ENCODE peak calls at places on chromosomes 5 and 9, in four cellular contexts. L is SJSA1, H is heart left ventricle, J is spleen. Z is an unnamed sample.

GRCh38 chr9:25418974-25419373 is 259.3 kb downstream of the TUSC1 start:
- DNase-seq in L (no peak), H (no peak), J (no peak), Z (no peak)

GRCh38 chr5:133907075-133907474 is 61.4 kb downstream of the C5orf15 start:
- DNase-seq in L (no peak), H (peak; percentile 79), J (no peak), Z (no peak)

GRCh38 chr5:142466195-142466951 is 141.6 kb upstream of the SPRY4 start:
- DNase-seq in L (no peak), H (no peak), J (no peak), Z (no peak)

GRCh38 chr5:179772355-179772754 is 21.4 kb upstream of the LTC4S start:
- DNase-seq in L (no peak), H (no peak), J (peak; percentile 4), Z (no peak)

GRCh38 chr5:154967419-154968024 is 26.6 kb downstream of the MRPL22 start:
- DNase-seq in L (no peak), H (no peak), J (no peak), Z (peak; percentile 2)

GRCh38 chr9:106697799-106698591 is 165.0 kb upstream of the ZNF462 start:
- DNase-seq in L (peak; percentile 75), H (peak; percentile 86), J (peak; percentile 72), Z (no peak)

GRCh38 chr5:2353871-2354440 is 397.5 kb downstream of the IRX2 start:
- DNase-seq in L (peak; percentile 37), H (no peak), J (no peak), Z (no peak)

GRCh38 chr9:115022760-115023434 is 92.5 kb upstream of the TNFSF8 start:
- DNase-seq in L (peak; percentile 49), H (no peak), J (no peak), Z (no peak)

GRCh38 chr9:6739218-6739617 is 18.6 kb upstream of the KDM4C start:
- DNase-seq in L (no peak), H (no peak), J (no peak), Z (no peak)

GRCh38 chr5:40409600-40409999 is 270.1 kb upstream of the PTGER4 start:
- DNase-seq in L (no peak), H (peak; percentile 33), J (peak; percentile 79), Z (no peak)

GRCh38 chr9:101376117-101376866 is 8.5 kb downstream of the BAAT start:
- DNase-seq in L (peak; percentile 46), H (peak; percentile 28), J (no peak), Z (no peak)

DNA sequence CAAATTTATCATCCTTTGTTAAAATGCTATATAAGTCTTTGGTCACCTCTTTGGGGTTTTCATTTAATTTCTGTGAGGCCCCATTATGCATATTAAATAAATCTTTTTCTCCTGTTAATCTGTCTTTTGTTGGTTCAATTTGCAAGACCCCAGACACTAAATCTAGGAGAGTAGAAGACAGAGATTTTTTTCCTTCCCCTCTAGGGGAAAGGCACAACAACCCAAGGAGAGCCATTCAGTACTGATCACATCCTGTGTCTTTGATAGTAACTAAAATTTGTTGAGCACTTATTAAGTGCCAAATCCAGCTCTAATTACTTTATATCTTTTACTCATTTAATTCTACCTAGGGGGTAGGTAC is 74.4 kb downstream of the ALDH7A1 start:
- DNase-seq in L (no peak), H (no peak), J (no peak), Z (no peak)
- H3K27ac ChIP-seq in L (no peak overlapping the region), H (peak overlapping the region; percentile 83), J (peak overlapping the region; percentile 62), Z (no peak overlapping the region)

DNA sequence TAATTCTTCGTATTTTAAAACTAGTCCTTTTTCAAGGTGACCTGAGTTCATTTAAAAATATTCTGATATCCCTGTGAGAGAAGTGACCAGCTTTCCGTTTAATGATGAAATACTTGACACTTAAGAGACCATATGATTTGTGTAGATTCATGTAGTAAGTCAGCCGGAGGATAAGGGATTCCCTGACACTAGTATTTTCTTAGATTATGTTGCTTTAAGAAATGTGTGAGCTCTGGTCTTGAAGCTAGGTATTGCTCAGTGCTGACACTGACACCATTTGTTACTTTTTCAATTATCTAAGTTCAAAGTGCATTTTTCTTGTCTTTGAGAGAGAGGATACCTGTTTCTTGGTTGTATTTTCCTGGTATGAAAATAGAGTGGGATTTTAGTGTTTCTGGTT is 4.2 kb downstream of the NIPBL start:
- DNase-seq in L (no peak), H (no peak), J (no peak), Z (no peak)
- H3K4me3 ChIP-seq in L (no peak overlapping the region), H (no peak overlapping the region), J (no peak overlapping the region), Z (no peak overlapping the region)

GRCh38 chr5:119322312-119322947 is 33.4 kb upstream of the TNFAIP8 start:
- DNase-seq in L (no peak), H (no peak), J (no peak), Z (no peak)
- H3K4me1 ChIP-seq in L (peaks cover 37% of the 10 kb centered on the region), H (peaks cover 13% of the 10 kb centered on the region), J (peaks cover 100% of the 10 kb centered on the region), Z (peaks cover 10% of the 10 kb centered on the region)

GRCh38 chr9:14212697-14213420 is 101.1 kb downstream of the NFIB start:
- DNase-seq in L (no peak), H (no peak), J (no peak), Z (no peak)

GRCh38 chr9:14211564-14211963 is 102.4 kb downstream of the NFIB start:
- DNase-seq in L (no peak), H (no peak), J (no peak), Z (no peak)

GRCh38 chr9:14213504-14213903 is 100.4 kb downstream of the NFIB start:
- DNase-seq in L (no peak), H (no peak), J (no peak), Z (no peak)

GRCh38 chr9:14210428-14210827 is 103.5 kb downstream of the NFIB start:
- DNase-seq in L (no peak), H (no peak), J (no peak), Z (no peak)

GRCh38 chr9:14212116-14212515 is 101.8 kb downstream of the NFIB start:
- DNase-seq in L (no peak), H (no peak), J (no peak), Z (no peak)
- H3K27ac ChIP-seq in L (no peak overlapping the region), H (no peak overlapping the region), J (no peak overlapping the region), Z (no peak overlapping the region)

GRCh38 chr9:130448035-130448624 is 3.4 kb downstream of the ASS1 start:
- DNase-seq in L (no peak), H (no peak), J (no peak), Z (no peak)
- H3K4me3 ChIP-seq in L (no peak overlapping the region), H (no peak overlapping the region), J (no peak overlapping the region), Z (no peak overlapping the region)

DNA sequence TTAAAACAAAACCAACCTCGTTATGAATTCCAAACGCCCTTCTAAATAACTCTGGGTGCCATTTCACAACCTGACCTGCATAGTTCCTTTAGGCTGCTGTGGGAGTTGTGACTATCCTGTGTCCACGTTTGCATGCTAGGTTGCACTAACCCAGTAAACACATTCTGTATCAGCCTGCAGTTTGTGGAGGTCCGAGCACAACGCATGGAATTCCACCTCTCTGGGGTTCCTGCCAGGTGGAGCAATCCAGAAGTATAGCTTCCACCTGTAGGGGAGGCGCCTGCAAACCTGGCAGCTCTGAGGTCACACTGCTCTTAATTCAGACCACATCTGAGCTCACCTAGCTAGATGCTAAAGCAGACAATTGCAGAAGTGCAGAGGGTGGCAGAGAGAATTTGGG is 57.2 kb downstream of the MARCHF3 start:
- DNase-seq in L (no peak), H (no peak), J (peak; percentile 69), Z (no peak)
- H3K4me1 ChIP-seq in L (no peaks in the 10 kb centered on the region), H (peaks cover 37% of the 10 kb centered on the region), J (peaks cover 66% of the 10 kb centered on the region), Z (peaks cover 3% of the 10 kb centered on the region)

DNA sequence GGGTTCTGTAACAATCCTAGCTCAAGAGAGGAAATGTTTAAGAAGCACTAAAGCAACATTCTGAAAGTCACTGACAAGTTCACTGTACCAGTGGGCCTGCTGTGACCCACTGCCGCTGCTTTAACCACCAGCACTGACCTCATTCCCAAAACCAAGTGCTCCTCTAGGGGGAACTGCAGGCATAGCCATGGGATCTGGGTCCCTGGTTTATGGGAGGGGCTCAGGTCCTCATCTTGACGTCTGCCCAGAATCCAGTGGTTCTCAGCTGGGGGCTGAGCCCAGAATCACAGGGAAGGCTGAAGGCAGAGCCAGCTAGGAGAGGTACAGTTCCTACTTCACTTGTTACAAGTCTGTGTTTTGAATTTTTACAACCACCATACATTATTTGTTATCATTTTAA is 36.1 kb upstream of the SLC2A8 start:
- DNase-seq in L (no peak), H (no peak), J (no peak), Z (peak; percentile 31)
- H3K27ac ChIP-seq in L (no peak overlapping the region), H (no peak overlapping the region), J (no peak overlapping the region), Z (no peak overlapping the region)

DNA sequence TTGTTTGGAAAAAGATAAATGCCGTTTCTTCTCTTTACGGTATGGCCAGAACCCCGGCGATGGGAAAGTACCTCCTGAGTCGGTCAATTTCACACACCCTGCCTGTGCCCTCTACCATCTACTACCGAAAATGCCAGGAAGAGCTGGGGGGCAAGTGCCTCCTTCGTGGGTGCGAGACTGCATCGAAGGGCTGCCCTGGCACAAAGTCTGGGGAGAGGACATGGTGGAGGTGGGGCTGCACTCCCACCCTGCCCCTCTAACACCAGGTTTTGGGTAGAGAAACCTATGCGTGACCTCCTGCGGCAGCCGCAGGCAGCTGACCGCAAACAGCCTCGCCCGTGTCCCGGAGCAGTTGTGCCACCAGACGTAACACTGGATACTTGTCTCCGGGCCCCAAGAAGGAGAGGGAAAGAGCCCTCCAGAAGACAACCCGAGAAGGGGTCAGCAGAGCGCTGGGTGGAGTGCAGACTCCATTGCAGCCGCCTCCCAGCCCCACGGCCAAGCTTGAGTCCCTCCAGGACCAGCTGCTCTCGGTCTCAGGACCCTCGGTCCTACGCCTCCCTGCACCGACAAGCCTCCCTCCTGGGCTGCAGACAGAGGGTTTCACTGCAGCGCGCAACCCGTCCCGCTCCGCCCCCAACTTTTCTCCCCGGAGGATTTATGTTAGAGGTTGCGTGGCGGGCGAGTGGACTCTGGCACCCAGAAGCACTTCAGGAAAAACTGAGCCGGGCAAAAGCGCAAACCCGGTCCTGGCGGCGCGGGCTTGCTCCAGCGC is 823 bp upstream of the PRDM6 start:
- DNase-seq in L (no peak), H (no peak), J (no peak), Z (no peak)
- H3K4me3 ChIP-seq in L (peak overlapping the region; percentile 78), H (peak overlapping the region; percentile 49), J (peak overlapping the region; percentile 22), Z (peak overlapping the region; percentile 76)